ENCODE peak calls at places on chromosomes 6 and 20, in seven cellular contexts. One of them, this sample, is unnamed.

GRCh38 chr6:72955666-72956065 is 269.6 kb downstream of the KHDC1L start:
- DNase-seq in HepG2: no peak
- DNase-seq in H1: no peak
- DNase-seq in SK-N-SH: no peak
- DNase-seq in HCT116: no peak
- DNase-seq in K562: no peak
- DNase-seq in GM12878: no peak
- DNase-seq in this sample: peak

GRCh38 chr6:3231213-3232016 is 4.0 kb upstream of the TUBB2B start:
- DNase-seq in HepG2: peak
- DNase-seq in H1: no peak
- DNase-seq in SK-N-SH: peak
- DNase-seq in HCT116: no peak
- DNase-seq in K562: no peak
- DNase-seq in GM12878: no peak
- DNase-seq in this sample: peak

GRCh38 chr6:36358235-36358915 is 21.7 kb upstream of the BNIP5 start:
- DNase-seq in HepG2: peak
- DNase-seq in H1: no peak
- DNase-seq in SK-N-SH: no peak
- DNase-seq in HCT116: no peak
- DNase-seq in K562: no peak
- DNase-seq in GM12878: peak
- DNase-seq in this sample: peak

GRCh38 chr6:147904416-147904815 is 395.9 kb downstream of the SAMD5 start:
- DNase-seq in HepG2: no peak
- DNase-seq in H1: no peak
- DNase-seq in SK-N-SH: no peak
- DNase-seq in HCT116: no peak
- DNase-seq in K562: no peak
- DNase-seq in GM12878: no peak
- DNase-seq in this sample: no peak

GRCh38 chr6:52361945-52362442 is at the start of gene PAQR8:
- DNase-seq in HepG2: no peak
- DNase-seq in H1: no peak
- DNase-seq in SK-N-SH: peak
- DNase-seq in HCT116: peak
- DNase-seq in K562: peak
- DNase-seq in GM12878: no peak
- DNase-seq in this sample: peak

GRCh38 chr6:1578293-1578745 is 31.4 kb upstream of the FOXC1 start:
- DNase-seq in HepG2: no peak
- DNase-seq in H1: no peak
- DNase-seq in SK-N-SH: no peak
- DNase-seq in HCT116: no peak
- DNase-seq in K562: no peak
- DNase-seq in GM12878: no peak
- DNase-seq in this sample: no peak

GRCh38 chr6:27091661-27092315 is 155.7 kb upstream of the PRSS16 start:
- DNase-seq in HepG2: peak
- DNase-seq in H1: peak
- DNase-seq in SK-N-SH: peak
- DNase-seq in HCT116: peak
- DNase-seq in K562: peak
- DNase-seq in GM12878: peak
- DNase-seq in this sample: peak

GRCh38 chr6:2536451-2536850 is 214.3 kb downstream of the MYLK4 start:
- DNase-seq in HepG2: no peak
- DNase-seq in H1: no peak
- DNase-seq in SK-N-SH: no peak
- DNase-seq in HCT116: no peak
- DNase-seq in K562: no peak
- DNase-seq in GM12878: no peak
- DNase-seq in this sample: no peak

GRCh38 chr6:109808837-109809236 is 117.7 kb downstream of the FIG4 start:
- DNase-seq in HepG2: no peak
- DNase-seq in H1: no peak
- DNase-seq in SK-N-SH: no peak
- DNase-seq in HCT116: no peak
- DNase-seq in K562: no peak
- DNase-seq in GM12878: no peak
- DNase-seq in this sample: no peak

GRCh38 chr6:132498638-132499037 is 14.3 kb downstream of the STX7 start:
- DNase-seq in HepG2: no peak
- DNase-seq in H1: no peak
- DNase-seq in SK-N-SH: no peak
- DNase-seq in HCT116: no peak
- DNase-seq in K562: no peak
- DNase-seq in GM12878: peak
- DNase-seq in this sample: no peak

GRCh38 chr6:156873654-156874380 is 96.6 kb downstream of the ARID1B start:
- DNase-seq in HepG2: no peak
- DNase-seq in H1: no peak
- DNase-seq in SK-N-SH: no peak
- DNase-seq in HCT116: no peak
- DNase-seq in K562: no peak
- DNase-seq in GM12878: no peak
- DNase-seq in this sample: no peak

GRCh38 chr6:169775321-169775720 is 23.9 kb downstream of the ERMARD start:
- DNase-seq in HepG2: no peak
- DNase-seq in H1: no peak
- DNase-seq in SK-N-SH: no peak
- DNase-seq in HCT116: no peak
- DNase-seq in K562: no peak
- DNase-seq in GM12878: no peak
- DNase-seq in this sample: no peak

GRCh38 chr20:52993091-52993490 is 20.9 kb downstream of the TSHZ2 start:
- DNase-seq in HepG2: no peak
- DNase-seq in H1: no peak
- DNase-seq in SK-N-SH: no peak
- DNase-seq in HCT116: no peak
- DNase-seq in K562: no peak
- DNase-seq in GM12878: no peak
- DNase-seq in this sample: no peak

GRCh38 chr6:108166664-108167448 is 1.0 kb downstream of the NR2E1 start:
- DNase-seq in HepG2: no peak
- DNase-seq in H1: no peak
- DNase-seq in SK-N-SH: peak
- DNase-seq in HCT116: no peak
- DNase-seq in K562: no peak
- DNase-seq in GM12878: no peak
- DNase-seq in this sample: no peak

GRCh38 chr6:26249709-26249958 is 115.4 kb upstream of the BTN3A2 start:
- DNase-seq in HepG2: no peak
- DNase-seq in H1: no peak
- DNase-seq in SK-N-SH: no peak
- DNase-seq in HCT116: no peak
- DNase-seq in K562: no peak
- DNase-seq in GM12878: peak
- DNase-seq in this sample: peak

GRCh38 chr20:19015326-19015725 is 197.1 kb upstream of the SLC24A3 start:
- DNase-seq in HepG2: no peak
- DNase-seq in H1: no peak
- DNase-seq in SK-N-SH: no peak
- DNase-seq in HCT116: no peak
- DNase-seq in K562: no peak
- DNase-seq in GM12878: no peak
- DNase-seq in this sample: no peak

DNA sequence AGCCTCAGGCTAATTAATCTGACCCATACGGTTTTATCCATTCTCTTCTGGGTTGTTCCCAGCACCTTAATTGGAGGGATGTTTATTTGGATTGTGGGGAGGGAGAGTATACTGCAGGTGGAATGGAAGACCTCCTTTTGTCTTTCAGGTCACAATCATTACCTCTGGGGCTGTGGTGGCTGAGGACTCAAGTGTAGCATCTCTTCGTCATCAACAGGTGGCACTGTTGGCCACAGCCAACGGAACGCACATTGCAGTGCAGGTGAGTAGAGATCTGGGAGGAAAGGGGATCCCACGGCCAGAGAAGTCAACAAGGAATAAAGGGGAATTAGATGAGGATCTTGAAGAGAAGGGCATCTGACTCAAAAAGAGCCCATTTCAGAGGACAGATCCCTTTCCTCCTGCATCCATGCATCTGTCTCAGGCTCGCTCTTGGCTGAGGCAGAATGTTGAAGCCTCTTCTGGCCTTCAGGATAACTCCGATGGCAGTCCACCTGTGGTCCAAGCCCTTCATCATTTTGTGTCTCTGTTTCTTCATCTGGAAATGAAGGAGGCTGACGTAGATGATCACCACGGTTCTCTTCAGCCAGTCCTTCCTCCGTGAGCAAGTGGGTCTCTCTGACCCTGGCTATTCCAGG is 3.2 kb upstream of the DEF6 start:
- DNase-seq in HepG2: peak
- DNase-seq in H1: no peak
- DNase-seq in SK-N-SH: peak
- DNase-seq in HCT116: peak
- DNase-seq in K562: peak
- DNase-seq in GM12878: no peak
- DNase-seq in this sample: peak
- TF ChIP-seq MAX in HepG2: no peak
- TF ChIP-seq MAX in H1: no peak
- TF ChIP-seq MAX in SK-N-SH: no peak
- TF ChIP-seq MAX in HCT116: no peak
- TF ChIP-seq MAX in K562: peak
- TF ChIP-seq MAX in GM12878: no peak
- TF ChIP-seq MAX in this sample: no peak

GRCh38 chr6:17867880-17868279 is 119.6 kb downstream of the KIF13A start:
- DNase-seq in HepG2: peak
- DNase-seq in H1: no peak
- DNase-seq in SK-N-SH: peak
- DNase-seq in HCT116: no peak
- DNase-seq in K562: no peak
- DNase-seq in GM12878: no peak
- DNase-seq in this sample: peak
- TF ChIP-seq POLR2AphosphoS5 in HepG2: no peak
- TF ChIP-seq POLR2AphosphoS5 in H1: no peak
- TF ChIP-seq POLR2AphosphoS5 in SK-N-SH: peak
- TF ChIP-seq POLR2AphosphoS5 in HCT116: no peak
- TF ChIP-seq POLR2AphosphoS5 in K562: no peak
- TF ChIP-seq POLR2AphosphoS5 in GM12878: no peak
- TF ChIP-seq POLR2AphosphoS5 in this sample: peak

DNA sequence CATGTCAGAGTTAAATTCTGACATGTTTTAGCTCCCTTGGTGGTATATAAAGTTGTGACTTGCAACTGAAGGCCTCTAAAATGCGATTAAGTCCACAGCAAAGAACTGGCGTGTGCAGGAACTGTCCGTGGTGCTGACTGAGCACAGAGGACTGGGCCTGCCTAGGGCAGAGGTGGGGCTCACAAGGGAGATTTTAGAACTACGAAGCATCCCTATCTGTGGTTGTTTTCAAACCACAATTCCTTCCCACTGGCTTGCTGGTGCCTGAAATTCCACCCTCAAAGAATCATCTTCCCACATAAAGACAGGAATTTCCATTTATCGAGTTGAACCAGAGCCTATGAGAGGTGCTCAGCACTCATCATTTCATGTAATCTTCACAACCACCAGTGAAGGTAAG is 30.1 kb downstream of the RIMS4 start:
- DNase-seq in HepG2: peak
- DNase-seq in H1: no peak
- DNase-seq in SK-N-SH: no peak
- DNase-seq in HCT116: no peak
- DNase-seq in K562: peak
- DNase-seq in GM12878: no peak
- DNase-seq in this sample: peak
- TF ChIP-seq MAX in HepG2: no peak
- TF ChIP-seq MAX in H1: no peak
- TF ChIP-seq MAX in SK-N-SH: no peak
- TF ChIP-seq MAX in HCT116: no peak
- TF ChIP-seq MAX in K562: no peak
- TF ChIP-seq MAX in GM12878: no peak
- TF ChIP-seq MAX in this sample: no peak

DNA sequence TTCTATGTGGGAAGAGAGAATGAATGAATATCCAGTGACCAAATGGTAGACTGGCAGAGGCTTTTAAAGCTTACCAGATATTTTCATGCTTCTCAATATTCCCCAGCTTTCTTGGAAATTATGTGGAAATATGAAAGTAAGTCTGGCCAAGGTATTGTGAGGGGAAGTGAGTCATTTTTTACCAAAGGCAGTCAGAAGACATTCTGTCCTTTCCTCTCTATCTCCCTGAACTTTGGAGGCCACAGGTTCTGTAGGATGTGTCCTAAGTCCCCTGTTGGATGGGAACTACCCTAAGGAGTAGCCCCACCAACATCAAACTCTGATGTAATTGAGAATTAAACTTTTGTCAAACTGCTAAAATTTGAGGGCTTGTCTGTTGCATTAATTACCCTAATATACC is 593.8 kb upstream of the NRSN1 start:
- DNase-seq in HepG2: no peak
- DNase-seq in H1: no peak
- DNase-seq in SK-N-SH: no peak
- DNase-seq in HCT116: no peak
- DNase-seq in K562: no peak
- DNase-seq in GM12878: no peak
- DNase-seq in this sample: no peak
- TF ChIP-seq POLR2AphosphoS5 in HepG2: no peak
- TF ChIP-seq POLR2AphosphoS5 in H1: no peak
- TF ChIP-seq POLR2AphosphoS5 in SK-N-SH: no peak
- TF ChIP-seq POLR2AphosphoS5 in HCT116: no peak
- TF ChIP-seq POLR2AphosphoS5 in K562: no peak
- TF ChIP-seq POLR2AphosphoS5 in GM12878: no peak
- TF ChIP-seq POLR2AphosphoS5 in this sample: no peak

GRCh38 chr6:88882536-88882935 is 80.9 kb downstream of the RNGTT start:
- DNase-seq in HepG2: no peak
- DNase-seq in H1: no peak
- DNase-seq in SK-N-SH: no peak
- DNase-seq in HCT116: no peak
- DNase-seq in K562: no peak
- DNase-seq in GM12878: no peak
- DNase-seq in this sample: no peak
- TF ChIP-seq MAX in HepG2: no peak
- TF ChIP-seq MAX in H1: no peak
- TF ChIP-seq MAX in SK-N-SH: no peak
- TF ChIP-seq MAX in HCT116: no peak
- TF ChIP-seq MAX in K562: no peak
- TF ChIP-seq MAX in GM12878: no peak
- TF ChIP-seq MAX in this sample: no peak

DNA sequence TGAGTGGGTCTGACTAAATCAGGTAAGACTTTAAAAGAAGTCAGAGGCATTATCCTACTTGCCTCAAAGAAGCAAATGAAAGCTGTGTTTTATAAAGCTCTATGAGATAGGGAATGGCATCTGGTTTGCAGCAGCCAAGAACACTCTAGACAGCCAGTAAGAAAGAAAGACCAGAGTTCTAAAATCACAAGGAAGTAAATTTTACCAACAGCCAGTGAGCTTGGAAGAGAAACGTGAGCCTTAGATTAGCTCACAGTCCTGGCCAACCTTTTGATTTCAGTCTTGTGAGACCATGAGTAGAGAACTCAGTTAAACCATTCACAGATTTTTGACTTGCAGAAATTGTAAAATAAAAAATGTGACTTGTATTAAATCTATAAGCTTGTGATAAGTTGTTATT is 693.0 kb downstream of the EYS start:
- DNase-seq in HepG2: no peak
- DNase-seq in H1: no peak
- DNase-seq in SK-N-SH: no peak
- DNase-seq in HCT116: no peak
- DNase-seq in K562: no peak
- DNase-seq in GM12878: no peak
- DNase-seq in this sample: no peak
- TF ChIP-seq POLR2AphosphoS5 in HepG2: no peak
- TF ChIP-seq POLR2AphosphoS5 in H1: no peak
- TF ChIP-seq POLR2AphosphoS5 in SK-N-SH: no peak
- TF ChIP-seq POLR2AphosphoS5 in HCT116: no peak
- TF ChIP-seq POLR2AphosphoS5 in K562: no peak
- TF ChIP-seq POLR2AphosphoS5 in GM12878: no peak
- TF ChIP-seq POLR2AphosphoS5 in this sample: no peak